ENCODE peak calls at places on chromosomes 3 and 15, in eight cellular contexts. One of them, this sample, is unnamed.

GRCh38 chr15:91521996-91522395 is 331.5 kb upstream of the SLCO3A1 start:
- DNase-seq in thyroid gland: no peak
- DNase-seq in sigmoid colon: no peak
- DNase-seq in right lobe of liver: no peak
- DNase-seq in K562: no peak
- DNase-seq in transverse colon: no peak
- DNase-seq in NB4: no peak
- DNase-seq in H1: no peak
- DNase-seq in this sample: no peak

GRCh38 chr15:71515375-71516186 is 294.8 kb upstream of the NR2E3 start:
- DNase-seq in thyroid gland: no peak
- DNase-seq in sigmoid colon: no peak
- DNase-seq in right lobe of liver: peak
- DNase-seq in K562: no peak
- DNase-seq in transverse colon: peak
- DNase-seq in NB4: no peak
- DNase-seq in H1: no peak
- DNase-seq in this sample: no peak

GRCh38 chr3:172270767-172271166 is 177.5 kb downstream of the GHSR start:
- DNase-seq in thyroid gland: no peak
- DNase-seq in sigmoid colon: no peak
- DNase-seq in right lobe of liver: no peak
- DNase-seq in K562: no peak
- DNase-seq in transverse colon: no peak
- DNase-seq in NB4: no peak
- DNase-seq in H1: no peak
- DNase-seq in this sample: no peak

GRCh38 chr3:168885028-168885427 is 778.5 kb downstream of the MECOM start:
- DNase-seq in thyroid gland: no peak
- DNase-seq in sigmoid colon: no peak
- DNase-seq in right lobe of liver: no peak
- DNase-seq in K562: no peak
- DNase-seq in transverse colon: no peak
- DNase-seq in NB4: no peak
- DNase-seq in H1: no peak
- DNase-seq in this sample: no peak

GRCh38 chr3:121985841-121986240 is 36.2 kb downstream of the ILDR1 start:
- DNase-seq in thyroid gland: peak
- DNase-seq in sigmoid colon: no peak
- DNase-seq in right lobe of liver: no peak
- DNase-seq in K562: no peak
- DNase-seq in transverse colon: no peak
- DNase-seq in NB4: no peak
- DNase-seq in H1: no peak
- DNase-seq in this sample: no peak

GRCh38 chr3:109977903-109978302 is 640.6 kb upstream of the DPPA4 start:
- DNase-seq in thyroid gland: no peak
- DNase-seq in sigmoid colon: no peak
- DNase-seq in right lobe of liver: no peak
- DNase-seq in K562: no peak
- DNase-seq in transverse colon: no peak
- DNase-seq in NB4: no peak
- DNase-seq in H1: no peak
- DNase-seq in this sample: no peak

GRCh38 chr15:68601206-68602197 is 22.7 kb downstream of the CORO2B start:
- DNase-seq in thyroid gland: no peak
- DNase-seq in sigmoid colon: no peak
- DNase-seq in right lobe of liver: no peak
- DNase-seq in K562: no peak
- DNase-seq in transverse colon: no peak
- DNase-seq in NB4: no peak
- DNase-seq in H1: no peak
- DNase-seq in this sample: peak

GRCh38 chr3:12483872-12484197 is 445 bp upstream of the TSEN2 start:
- DNase-seq in thyroid gland: no peak
- DNase-seq in sigmoid colon: no peak
- DNase-seq in right lobe of liver: no peak
- DNase-seq in K562: no peak
- DNase-seq in transverse colon: no peak
- DNase-seq in NB4: no peak
- DNase-seq in H1: no peak
- DNase-seq in this sample: no peak

GRCh38 chr3:126578702-126579101 is 20.0 kb upstream of the C3orf22 start:
- DNase-seq in thyroid gland: no peak
- DNase-seq in sigmoid colon: no peak
- DNase-seq in right lobe of liver: no peak
- DNase-seq in K562: no peak
- DNase-seq in transverse colon: no peak
- DNase-seq in NB4: no peak
- DNase-seq in H1: no peak
- DNase-seq in this sample: no peak

GRCh38 chr3:160667452-160667851 is 9.5 kb upstream of the ARL14 start:
- DNase-seq in thyroid gland: no peak
- DNase-seq in sigmoid colon: no peak
- DNase-seq in right lobe of liver: no peak
- DNase-seq in K562: no peak
- DNase-seq in transverse colon: peak
- DNase-seq in NB4: no peak
- DNase-seq in H1: no peak
- DNase-seq in this sample: no peak

GRCh38 chr3:183878071-183878470 is 6.6 kb downstream of the PARL start:
- DNase-seq in thyroid gland: no peak
- DNase-seq in sigmoid colon: no peak
- DNase-seq in right lobe of liver: no peak
- DNase-seq in K562: peak
- DNase-seq in transverse colon: no peak
- DNase-seq in NB4: peak
- DNase-seq in H1: no peak
- DNase-seq in this sample: no peak

GRCh38 chr15:34583399-34584320 is at the start of gene GOLGA8B:
- DNase-seq in thyroid gland: peak
- DNase-seq in sigmoid colon: peak
- DNase-seq in right lobe of liver: peak
- DNase-seq in K562: peak
- DNase-seq in transverse colon: peak
- DNase-seq in NB4: peak
- DNase-seq in H1: peak
- DNase-seq in this sample: peak

GRCh38 chr3:86787091-86787490 is 203.9 kb downstream of the VGLL3 start:
- DNase-seq in thyroid gland: no peak
- DNase-seq in sigmoid colon: no peak
- DNase-seq in right lobe of liver: no peak
- DNase-seq in K562: no peak
- DNase-seq in transverse colon: no peak
- DNase-seq in NB4: no peak
- DNase-seq in H1: no peak
- DNase-seq in this sample: no peak

GRCh38 chr3:151203053-151203420 is at the start of gene GPR171:
- DNase-seq in thyroid gland: no peak
- DNase-seq in sigmoid colon: no peak
- DNase-seq in right lobe of liver: no peak
- DNase-seq in K562: no peak
- DNase-seq in transverse colon: peak
- DNase-seq in NB4: no peak
- DNase-seq in H1: no peak
- DNase-seq in this sample: no peak

GRCh38 chr15:39272901-39273300 is 308.0 kb upstream of the THBS1 start:
- DNase-seq in thyroid gland: no peak
- DNase-seq in sigmoid colon: no peak
- DNase-seq in right lobe of liver: no peak
- DNase-seq in K562: no peak
- DNase-seq in transverse colon: no peak
- DNase-seq in NB4: no peak
- DNase-seq in H1: no peak
- DNase-seq in this sample: no peak
- H3K4me3 ChIP-seq in thyroid gland: no peak
- H3K4me3 ChIP-seq in sigmoid colon: no peak
- H3K4me3 ChIP-seq in right lobe of liver: no peak
- H3K4me3 ChIP-seq in K562: no peak
- H3K4me3 ChIP-seq in transverse colon: no peak
- H3K4me3 ChIP-seq in NB4: no peak
- H3K4me3 ChIP-seq in H1: no peak
- H3K4me3 ChIP-seq in this sample: no peak

DNA sequence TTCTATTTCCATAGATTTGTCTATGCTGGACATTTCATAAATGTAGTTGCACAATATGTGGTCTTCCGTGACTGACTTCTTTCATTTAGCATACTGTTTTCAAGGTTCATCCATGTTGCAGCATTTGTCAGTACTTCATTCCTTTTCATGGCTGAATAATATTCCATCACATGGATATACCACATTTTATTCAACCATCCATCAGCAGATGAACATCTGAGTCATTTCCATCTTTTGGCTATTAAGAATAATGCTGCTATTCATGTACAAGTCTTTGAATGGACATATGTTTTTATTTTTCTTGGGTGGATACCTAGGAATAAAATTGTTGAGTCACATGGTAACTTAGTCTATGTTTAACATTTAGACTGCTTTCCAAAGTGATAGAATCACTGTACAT is 99.3 kb upstream of the RAD18 start:
- DNase-seq in thyroid gland: no peak
- DNase-seq in sigmoid colon: no peak
- DNase-seq in right lobe of liver: no peak
- DNase-seq in K562: no peak
- DNase-seq in transverse colon: no peak
- DNase-seq in NB4: no peak
- DNase-seq in H1: no peak
- DNase-seq in this sample: no peak
- TF ChIP-seq POLR2A in thyroid gland: no peak
- TF ChIP-seq POLR2A in sigmoid colon: no peak
- TF ChIP-seq POLR2A in right lobe of liver: no peak
- TF ChIP-seq POLR2A in K562: no peak
- TF ChIP-seq POLR2A in transverse colon: no peak
- TF ChIP-seq POLR2A in NB4: no peak
- TF ChIP-seq POLR2A in H1: no peak
- TF ChIP-seq POLR2A in this sample: no peak

GRCh38 chr3:14534379-14535191 is 5.6 kb downstream of the GRIP2 start:
- DNase-seq in thyroid gland: no peak
- DNase-seq in sigmoid colon: no peak
- DNase-seq in right lobe of liver: no peak
- DNase-seq in K562: no peak
- DNase-seq in transverse colon: no peak
- DNase-seq in NB4: no peak
- DNase-seq in H1: peak
- DNase-seq in this sample: no peak
- TF ChIP-seq CTCF in thyroid gland: no peak
- TF ChIP-seq CTCF in sigmoid colon: no peak
- TF ChIP-seq CTCF in right lobe of liver: no peak
- TF ChIP-seq CTCF in K562: no peak
- TF ChIP-seq CTCF in transverse colon: no peak
- TF ChIP-seq CTCF in NB4: no peak
- TF ChIP-seq CTCF in H1: peak
- TF ChIP-seq CTCF in this sample: no peak

GRCh38 chr3:124584245-124584551 is 146.1 kb upstream of the UMPS start:
- DNase-seq in thyroid gland: no peak
- DNase-seq in sigmoid colon: no peak
- DNase-seq in right lobe of liver: no peak
- DNase-seq in K562: no peak
- DNase-seq in transverse colon: no peak
- DNase-seq in NB4: no peak
- DNase-seq in H1: no peak
- DNase-seq in this sample: no peak
- H3K4me3 ChIP-seq in thyroid gland: no peak
- H3K4me3 ChIP-seq in sigmoid colon: peak
- H3K4me3 ChIP-seq in right lobe of liver: peak
- H3K4me3 ChIP-seq in K562: peak
- H3K4me3 ChIP-seq in transverse colon: peak
- H3K4me3 ChIP-seq in NB4: no peak
- H3K4me3 ChIP-seq in H1: peak
- H3K4me3 ChIP-seq in this sample: peak

GRCh38 chr3:53883008-53883407 is 1.1 kb upstream of the ACTR8 start:
- DNase-seq in thyroid gland: no peak
- DNase-seq in sigmoid colon: no peak
- DNase-seq in right lobe of liver: no peak
- DNase-seq in K562: no peak
- DNase-seq in transverse colon: no peak
- DNase-seq in NB4: no peak
- DNase-seq in H1: no peak
- DNase-seq in this sample: no peak
- TF ChIP-seq POLR2A in thyroid gland: no peak
- TF ChIP-seq POLR2A in sigmoid colon: no peak
- TF ChIP-seq POLR2A in right lobe of liver: no peak
- TF ChIP-seq POLR2A in K562: no peak
- TF ChIP-seq POLR2A in transverse colon: no peak
- TF ChIP-seq POLR2A in NB4: no peak
- TF ChIP-seq POLR2A in H1: no peak
- TF ChIP-seq POLR2A in this sample: no peak

This sample was measured in testis.